ENCODE peak calls at places on chromosomes 16 and 17, in five cellular contexts. E, U, P, K and W are unnamed samples. For H3K36me3, the result is how much of the 10 kb centered on the place peaks cover.

GRCh38 chr16:660132-660458 is 7.8 kb upstream of the RHOT2 start:
- DNase-seq in K (no peak), P (no peak), U (no peak), E (no peak), W (no peak)

GRCh38 chr16:50644730-50645129 is 36.4 kb downstream of the SNX20 start:
- DNase-seq in K (peak), U (no peak), P (no peak), E (no peak), W (peak)

GRCh38 chr16:11325404-11326083 is 19.7 kb upstream of the RMI2 start:
- DNase-seq in U (no peak), E (no peak), K (no peak), P (no peak), W (no peak)

GRCh38 chr16:59470556-59470955 is 736.4 kb upstream of the GOT2 start:
- DNase-seq in U (no peak), P (no peak), E (no peak), K (no peak), W (no peak)

GRCh38 chr17:70661342-70662222 is 492.2 kb downstream of the KCNJ2 start:
- DNase-seq in P (peak), E (no peak), K (peak), U (no peak), W (no peak)

GRCh38 chr17:77541995-77542394 is 401.2 kb downstream of the SEC14L1 start:
- DNase-seq in K (no peak), U (no peak), E (no peak), P (no peak), W (no peak)

GRCh38 chr16:89779917-89780316 is 36.5 kb downstream of the FANCA start:
- DNase-seq in P (no peak), U (no peak), E (no peak), K (no peak), W (no peak)

GRCh38 chr16:2500634-2500936 is 13.2 kb upstream of the ATP6V0C start:
- DNase-seq in E (no peak), U (no peak), K (no peak), P (no peak), W (peak)

GRCh38 chr17:82684207-82684903 is 14.1 kb downstream of the RAB40B start:
- DNase-seq in K (peak), U (no peak), E (no peak), P (no peak), W (no peak)

GRCh38 chr17:77391668-77392375 is 251.1 kb downstream of the SEC14L1 start:
- DNase-seq in P (peak), U (peak), K (peak), E (no peak), W (peak)

GRCh38 chr17:64773836-64774761 is 112.0 kb upstream of the SMURF2 start:
- DNase-seq in U (no peak), K (peak), E (no peak), P (peak), W (peak)

GRCh38 chr16:59941581-59941980 is 1207.5 kb upstream of the GOT2 start:
- DNase-seq in K (no peak), E (no peak), U (no peak), P (no peak), W (no peak)

GRCh38 chr17:81845361-81845760 is 10.5 kb upstream of the PPP1R27 start:
- DNase-seq in P (no peak), E (no peak), U (no peak), K (no peak), W (no peak)

GRCh38 chr16:9090101-9090959 is 1.1 kb upstream of the HAPSTR1 start:
- DNase-seq in K (peak), E (no peak), U (peak), P (no peak), W (peak)

GRCh38 chr16:48334325-48334724 is 50.9 kb downstream of the SIAH1 start:
- DNase-seq in P (no peak), E (no peak), U (no peak), K (no peak), W (peak)

GRCh38 chr16:48335961-48336360 is 49.3 kb downstream of the SIAH1 start:
- DNase-seq in U (no peak), K (no peak), P (peak), E (no peak), W (no peak)

DNA sequence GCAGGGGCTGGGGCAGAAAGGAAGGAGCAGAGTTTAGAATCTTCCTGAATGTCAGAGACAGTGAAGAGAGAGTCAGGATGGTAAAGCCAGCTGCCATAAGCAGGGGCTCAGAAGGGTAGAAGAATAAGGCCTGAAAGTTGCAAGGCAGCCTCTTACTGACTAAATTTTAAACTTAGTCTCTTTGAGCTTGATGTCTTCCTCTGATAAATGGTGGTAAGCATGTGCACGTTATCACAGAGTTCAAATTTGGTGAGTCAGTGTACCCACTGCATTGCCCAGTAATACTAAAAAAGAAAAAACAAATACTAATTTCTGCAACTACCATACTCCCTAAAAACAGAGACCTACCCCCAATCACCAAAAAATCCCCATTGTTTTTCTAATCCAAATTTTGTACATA is 45.2 kb downstream of the SIAH1 start:
- DNase-seq in U (no peak), E (no peak), P (no peak), K (no peak), W (no peak)
- H3K36me3 ChIP-seq in U (under half), E (under half), P (under half), K (under half), W (under half)

GRCh38 chr17:9055281-9055680 is 34.0 kb downstream of the NTN1 start:
- DNase-seq in U (no peak), P (no peak), K (no peak), E (no peak), W (peak)
- TF ChIP-seq CTCF in U (no peak), P (no peak), K (no peak), E (no peak), W (no peak)

GRCh38 chr16:28311913-28312312 is 19.6 kb downstream of the SBK1 start:
- DNase-seq in E (no peak), P (no peak), U (no peak), K (no peak), W (no peak)
- H3K36me3 ChIP-seq in E (under half), P (under half), U (under half), K (under half), W (under half)

GRCh38 chr17:30716461-30717289 is 107.8 kb downstream of the CRLF3 start:
- DNase-seq in P (peak), K (no peak), E (no peak), U (no peak), W (peak)
- TF ChIP-seq CTCF in P (peak), K (no peak), E (no peak), U (no peak), W (peak)

GRCh38 chr17:2484876-2485275 is 26.8 kb downstream of the METTL16 start:
- DNase-seq in E (no peak), K (no peak), U (no peak), P (no peak), W (peak)

GRCh38 chr17:2483084-2483483 is 28.6 kb downstream of the METTL16 start:
- DNase-seq in K (no peak), U (no peak), P (no peak), E (no peak), W (no peak)

GRCh38 chr17:2487306-2487705 is 24.4 kb downstream of the METTL16 start:
- DNase-seq in P (no peak), U (no peak), K (no peak), E (no peak), W (no peak)

GRCh38 chr17:2485970-2486369 is 25.7 kb downstream of the METTL16 start:
- DNase-seq in K (no peak), E (no peak), P (no peak), U (no peak), W (no peak)

GRCh38 chr17:2485543-2485942 is 26.1 kb downstream of the METTL16 start:
- DNase-seq in P (no peak), K (no peak), U (no peak), E (no peak), W (no peak)
- H3K36me3 ChIP-seq in P (under half), K (under half), U (under half), E (under half), W (under half)

GRCh38 chr17:16327018-16327417 is 26.3 kb downstream of the CENPV start:
- DNase-seq in U (no peak), E (no peak), K (no peak), P (no peak), W (no peak)

GRCh38 chr17:16325964-16326363 is 27.3 kb downstream of the CENPV start:
- DNase-seq in P (no peak), E (no peak), U (no peak), K (no peak), W (no peak)

DNA sequence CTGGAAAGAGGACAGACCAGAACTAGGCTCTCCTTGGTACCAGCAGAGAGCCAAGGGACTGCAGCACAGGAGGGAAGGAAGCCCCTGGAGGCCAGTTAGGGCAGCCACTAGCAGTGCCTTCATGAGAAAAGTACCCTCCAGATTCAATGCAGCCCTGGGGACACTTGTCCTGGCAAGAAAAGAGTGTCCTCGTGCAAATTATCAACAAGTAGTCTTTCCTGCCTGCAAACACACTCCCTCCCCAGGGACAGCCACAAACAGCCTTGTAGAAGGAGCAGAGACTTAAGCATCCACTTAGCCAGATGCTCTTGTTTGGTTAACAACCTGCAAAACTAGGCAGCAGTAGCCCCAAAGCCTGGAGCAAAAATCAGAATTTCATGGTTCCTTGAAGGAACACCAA is 24.3 kb downstream of the CENPV start:
- DNase-seq in E (no peak), K (no peak), P (no peak), U (no peak), W (peak)
- TF ChIP-seq CTCF in E (no peak), K (no peak), P (no peak), U (no peak), W (peak)

DNA sequence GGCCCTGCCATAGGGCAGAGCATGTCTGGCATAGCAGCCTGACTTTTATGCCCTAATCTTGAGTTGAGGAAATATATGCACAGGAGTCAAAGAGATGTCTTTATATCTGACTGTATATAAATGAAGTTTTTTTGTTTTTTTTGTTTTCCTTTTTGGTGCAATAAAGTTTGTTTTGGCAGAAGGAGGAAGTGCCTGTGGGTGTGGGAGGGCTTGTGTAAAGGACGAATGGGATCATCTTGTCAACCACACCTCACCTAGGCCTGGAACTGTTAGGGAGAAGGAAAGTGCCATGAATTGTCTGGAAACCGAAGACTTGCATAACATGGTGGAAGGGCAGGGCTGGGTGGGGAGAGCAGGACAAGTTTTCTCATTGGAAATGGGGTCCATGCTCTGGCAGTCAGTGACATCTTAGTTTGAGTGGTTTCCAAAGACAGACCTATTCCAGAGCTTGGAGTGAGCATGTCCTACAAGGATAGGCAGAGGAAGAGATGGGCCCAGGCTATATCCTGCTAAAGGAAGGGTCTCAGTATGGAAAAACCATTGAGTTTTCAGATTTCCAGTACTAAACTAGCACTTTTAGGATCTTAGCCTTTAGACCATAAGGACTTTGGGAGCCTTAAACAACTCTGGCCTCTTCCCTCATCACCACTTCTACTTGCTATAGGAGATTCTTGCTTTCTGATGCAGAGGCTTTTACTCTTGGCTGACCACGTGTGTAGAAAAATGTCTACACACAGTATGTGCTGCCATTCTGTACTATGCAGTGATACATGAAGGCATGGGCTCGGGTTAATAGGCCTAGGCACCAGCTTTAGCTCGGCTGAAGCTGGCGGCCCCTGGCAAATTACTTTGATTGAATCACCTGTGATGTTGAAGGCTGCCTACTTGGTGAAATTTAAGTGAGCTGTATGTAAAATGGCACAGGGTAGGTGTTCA is 15.5 kb downstream of the SNF8 start:
- DNase-seq in U (no peak), P (no peak), E (no peak), K (no peak), W (no peak)
- H3K36me3 ChIP-seq in U (half or more), P (half or more), E (half or more), K (under half), W (half or more)

DNA sequence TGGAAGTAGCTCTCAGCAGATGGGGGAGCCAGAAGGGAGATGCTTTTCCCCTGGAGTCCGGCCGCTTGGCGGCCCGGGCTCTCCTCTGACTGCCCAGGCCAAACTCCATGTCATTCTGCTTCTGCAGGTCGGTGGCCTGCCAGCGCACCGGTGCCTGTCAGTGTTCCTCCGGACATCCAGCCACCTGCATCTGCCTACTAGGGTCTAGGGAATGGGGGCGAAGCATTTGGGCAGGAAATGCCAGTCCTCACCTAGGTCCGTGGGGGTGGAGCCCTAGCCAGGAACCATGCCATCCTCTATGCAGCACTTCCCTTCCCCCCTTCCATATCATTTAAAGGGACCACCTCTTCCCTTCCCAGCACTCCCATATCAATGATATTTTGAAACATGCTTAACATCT is 34.2 kb downstream of the GJC1 start:
- DNase-seq in K (no peak), U (no peak), P (no peak), E (no peak), W (peak)
- TF ChIP-seq CTCF in K (no peak), U (no peak), P (no peak), E (no peak), W (no peak)